ENCODE peak calls at places on chromosomes 2 and 18, in six cellular contexts. Z is K562, L is SK-N-SH, S is HL-60, E is H1, P is GM12878. O is an unnamed sample.

GRCh38 chr2:132656213-132656612 is 13.8 kb downstream of the LYPD1 start:
- DNase-seq in P (no peak), E (no peak), S (no peak), L (no peak), Z (no peak), O (no peak)

GRCh38 chr2:118954297-118955060 is 12.5 kb downstream of the MARCO start:
- DNase-seq in P (no peak), L (no peak), Z (no peak), E (no peak), S (peak; percentile 45), O (no peak)

GRCh38 chr2:177396630-177397460 is 4.3 kb downstream of the AGPS start:
- DNase-seq in Z (no peak), E (no peak), P (no peak), S (no peak), L (no peak), O (peak; percentile 93)

GRCh38 chr2:240557808-240558207 is at the start of gene ANKMY1:
- DNase-seq in Z (no peak), E (peak; percentile 93), P (no peak), S (no peak), L (peak; percentile 97), O (no peak)

GRCh38 chr2:122634261-122634660 is 878.8 kb downstream of the TSN start:
- DNase-seq in E (no peak), P (no peak), L (no peak), S (no peak), Z (no peak), O (no peak)

GRCh38 chr18:68484241-68484640 is 230.7 kb downstream of the TMX3 start:
- DNase-seq in S (no peak), Z (no peak), P (no peak), L (no peak), E (no peak), O (no peak)

GRCh38 chr2:71675296-71675695 is 221.9 kb downstream of the DYSF start:
- DNase-seq in Z (no peak), P (no peak), L (no peak), E (peak; percentile 43), S (no peak), O (no peak)

GRCh38 chr18:47944972-47945843 is 14.7 kb upstream of the SMAD2 start:
- DNase-seq in S (no peak), E (no peak), P (no peak), Z (peak; percentile 12), L (no peak), O (peak; percentile 2)

GRCh38 chr2:237315881-237316225 is 98.1 kb downstream of the COL6A3 start:
- DNase-seq in S (no peak), E (no peak), L (no peak), Z (no peak), P (no peak), O (peak; percentile 69)

GRCh38 chr2:120741514-120742448 is 6.1 kb downstream of the GLI2 start:
- DNase-seq in P (no peak), L (peak; percentile 68), Z (no peak), E (peak; percentile 76), S (no peak), O (no peak)

GRCh38 chr2:72917138-72917874 is at the start of gene EMX1:
- DNase-seq in P (no peak), L (peak; percentile 77), Z (peak; percentile 88), E (peak; percentile 89), S (no peak), O (peak; percentile 60)

GRCh38 chr2:1278125-1278524 is 135.1 kb upstream of the TPO start:
- DNase-seq in Z (no peak), L (no peak), S (no peak), E (no peak), P (no peak), O (no peak)

GRCh38 chr2:116224610-116225009 is 1589.9 kb upstream of the DDX18 start:
- DNase-seq in S (no peak), L (no peak), P (no peak), E (no peak), Z (no peak), O (no peak)

GRCh38 chr18:46680784-46681695 is 24.0 kb upstream of the LOXHD1 start:
- DNase-seq in Z (no peak), P (no peak), E (no peak), S (peak; percentile 28), L (no peak), O (no peak)

GRCh38 chr2:71299507-71299906 is 32.1 kb upstream of the ZNF638 start:
- DNase-seq in L (peak; percentile 51), E (no peak), S (no peak), Z (peak; percentile 33), P (no peak), O (peak; percentile 40)

GRCh38 chr2:230067990-230068657 is 600 bp downstream of the SLC16A14 start:
- DNase-seq in S (peak; percentile 25), E (peak; percentile 88), Z (no peak), L (peak; percentile 82), P (no peak), O (no peak)

GRCh38 chr2:230071421-230071820 is 2.7 kb upstream of the SLC16A14 start:
- DNase-seq in Z (no peak), L (no peak), S (no peak), P (no peak), E (no peak), O (no peak)

GRCh38 chr2:230069418-230069817 is 694 bp upstream of the SLC16A14 start:
- DNase-seq in Z (no peak), E (no peak), S (no peak), L (no peak), P (no peak), O (no peak)

DNA sequence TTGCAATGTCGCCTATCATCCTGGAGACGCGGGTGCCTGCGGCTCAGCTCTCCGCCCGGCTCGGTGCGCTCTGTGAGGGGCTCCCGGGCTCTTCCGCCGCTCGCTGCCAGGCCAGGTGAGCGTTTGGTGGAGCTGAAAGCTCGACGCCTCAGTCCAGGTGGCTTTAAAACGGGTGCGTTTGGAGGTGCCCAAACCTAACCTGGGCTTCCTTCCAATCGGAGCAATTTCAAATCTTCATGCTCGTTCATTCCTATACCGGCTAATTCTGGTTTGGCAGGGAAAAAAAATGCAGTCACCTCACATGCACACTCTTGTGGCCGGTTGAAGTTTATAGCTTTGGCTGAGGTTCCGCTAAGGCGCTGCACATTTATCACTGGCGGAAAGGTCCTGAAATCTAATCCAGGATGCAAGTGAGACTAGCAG is at the start of gene SLC16A14:
- DNase-seq in L (peak; percentile 50), E (no peak), Z (no peak), P (peak; percentile 7), S (peak; percentile 31), O (no peak)
- TF ChIP-seq GABPA in L (no peak), E (no peak), Z (no peak), P (no peak), S (no peak), O (no peak)

GRCh38 chr2:233779722-233780121 is 1.6 kb downstream of the MROH2A start:
- DNase-seq in L (no peak), Z (no peak), P (no peak), S (no peak), E (no peak), O (no peak)

GRCh38 chr2:233775414-233775813 is 2.7 kb upstream of the MROH2A start:
- DNase-seq in E (no peak), P (no peak), L (no peak), Z (peak; percentile 34), S (no peak), O (no peak)

GRCh38 chr2:233773854-233774253 is 4.3 kb upstream of the MROH2A start:
- DNase-seq in P (no peak), S (no peak), L (no peak), Z (no peak), E (no peak), O (no peak)

GRCh38 chr2:233772583-233772982 is 5.5 kb upstream of the MROH2A start:
- DNase-seq in Z (no peak), S (no peak), E (no peak), L (peak; percentile 32), P (no peak), O (no peak)

GRCh38 chr2:233778030-233778429 is at the start of gene MROH2A:
- DNase-seq in E (no peak), Z (no peak), L (no peak), P (no peak), S (no peak), O (no peak)
- TF ChIP-seq GABPA in E (no peak), Z (no peak), L (no peak), P (no peak), S (no peak), O (no peak)

DNA sequence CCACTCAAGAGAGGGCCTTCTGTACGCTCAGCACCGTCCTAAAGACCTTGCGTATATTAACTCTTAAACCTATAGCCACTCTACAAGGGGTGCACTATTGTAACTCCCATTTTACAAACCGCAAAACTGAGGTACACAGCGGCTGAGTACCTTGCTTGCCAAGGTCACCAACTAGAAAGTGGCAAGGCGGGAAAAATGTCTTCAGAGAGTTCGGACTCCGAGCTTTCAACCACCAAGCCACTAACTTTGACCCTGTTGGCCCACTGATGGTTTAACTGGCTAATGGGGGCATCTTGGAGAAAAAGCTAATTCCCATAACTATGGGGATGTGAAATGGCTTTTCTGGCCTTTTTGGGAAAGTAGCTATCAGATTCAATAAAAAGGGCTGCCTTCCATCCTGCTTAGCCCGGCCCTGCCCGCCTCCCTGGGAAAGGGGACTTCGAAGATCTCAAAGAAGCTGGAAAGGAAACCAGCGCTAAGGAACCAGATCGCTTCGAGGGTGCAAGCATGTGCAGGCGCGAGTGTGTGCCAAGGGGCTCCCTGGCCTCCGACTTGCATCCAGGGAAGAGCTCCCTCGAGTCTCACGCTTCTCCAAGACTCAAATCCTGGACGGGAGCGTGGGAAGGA is 2.4 kb upstream of the SP5 start:
- DNase-seq in L (no peak), S (no peak), E (peak; percentile 58), Z (no peak), P (no peak), O (no peak)
- TF ChIP-seq GABPA in L (no peak), S (no peak), E (no peak), Z (no peak), P (no peak), O (no peak)

GRCh38 chr2:134257965-134258683 is 4.3 kb downstream of the MGAT5 start:
- DNase-seq in Z (no peak), P (no peak), S (no peak), L (no peak), E (no peak), O (no peak)

GRCh38 chr2:134257516-134257915 is 3.6 kb downstream of the MGAT5 start:
- DNase-seq in E (no peak), S (no peak), P (no peak), Z (no peak), L (no peak), O (no peak)

GRCh38 chr2:134260726-134261125 is 6.9 kb downstream of the MGAT5 start:
- DNase-seq in P (no peak), E (no peak), S (no peak), Z (no peak), L (no peak), O (no peak)

GRCh38 chr2:134259571-134259970 is 5.7 kb downstream of the MGAT5 start:
- DNase-seq in Z (no peak), P (no peak), S (no peak), E (no peak), L (no peak), O (no peak)

DNA sequence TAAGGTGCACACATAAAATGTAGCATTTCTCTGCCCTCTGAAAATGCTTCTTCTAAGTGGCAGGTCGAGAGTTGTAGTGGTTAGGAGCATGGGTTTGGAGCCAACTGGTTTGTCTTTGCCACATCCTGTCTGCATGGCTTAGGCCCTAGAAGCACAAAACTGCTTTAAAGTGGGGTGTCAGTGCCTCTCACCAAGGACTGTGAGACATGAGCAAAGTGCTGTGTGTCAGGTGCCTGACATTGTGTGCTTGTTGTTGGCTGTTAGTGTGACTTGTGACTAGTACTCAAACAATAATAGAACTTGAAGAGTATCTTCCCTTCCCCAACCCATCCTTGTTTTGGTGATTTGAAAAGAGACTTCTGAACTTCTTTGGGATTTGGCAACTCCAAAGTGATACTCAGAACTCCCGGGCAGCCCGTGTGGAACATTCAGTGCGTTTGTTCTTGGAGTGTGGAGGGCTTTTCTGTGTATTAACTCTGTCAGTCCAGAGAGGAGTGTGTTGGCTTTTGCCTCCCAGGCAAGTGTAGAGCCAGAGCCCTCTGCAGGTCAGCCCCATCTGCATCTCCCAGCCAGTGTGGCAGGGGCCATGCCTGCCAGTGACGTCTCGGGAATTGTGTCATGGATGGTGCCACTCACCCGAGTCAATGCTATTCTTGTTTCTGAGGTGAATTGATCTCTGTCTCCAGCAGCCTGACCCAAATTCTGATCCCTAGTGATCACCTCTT is 5.0 kb downstream of the MGAT5 start:
- DNase-seq in S (no peak), Z (no peak), L (no peak), P (no peak), E (no peak), O (no peak)
- TF ChIP-seq GABPA in S (no peak), Z (no peak), L (no peak), P (no peak), E (no peak), O (no peak)

O was measured in HepG2.